ENCODE peak calls at places on chromosomes 16 and 17, in four cellular contexts. F, T, Y and H are unnamed samples.

GRCh38 chr17:33291248-33292183 is 1.6 kb downstream of the ASIC2 start:
- DNase-seq in F (no peak), T (no peak), Y (no peak), H (peak)

GRCh38 chr16:28014851-28015250 is 48.7 kb downstream of the GSG1L start:
- DNase-seq in F (no peak), T (no peak), Y (no peak), H (no peak)

GRCh38 chr17:51419476-51419875 is 159.1 kb downstream of the UTP18 start:
- DNase-seq in F (no peak), T (no peak), Y (no peak), H (no peak)

GRCh38 chr16:4498546-4499195 is 22.5 kb downstream of the HMOX2 start:
- DNase-seq in F (no peak), T (no peak), Y (no peak), H (no peak)

GRCh38 chr16:50697881-50698767 is 4.7 kb downstream of the NOD2 start:
- DNase-seq in F (no peak), T (peak), Y (no peak), H (no peak)

GRCh38 chr16:57616241-57616640 is 12.2 kb upstream of the ADGRG1 start:
- DNase-seq in F (no peak), T (no peak), Y (no peak), H (no peak)

GRCh38 chr17:6668727-6669425 is 17.3 kb downstream of the C17orf100 start:
- DNase-seq in F (no peak), T (no peak), Y (peak), H (no peak)

GRCh38 chr17:8005951-8006730 is 3.7 kb downstream of the GUCY2D start:
- DNase-seq in F (peak), T (no peak), Y (no peak), H (no peak)

GRCh38 chr16:11493531-11493929 is 93.2 kb downstream of the LITAF start:
- DNase-seq in F (peak), T (no peak), Y (no peak), H (no peak)

GRCh38 chr17:55704412-55704811 is 18.3 kb downstream of the TMEM100 start:
- DNase-seq in F (no peak), T (no peak), Y (no peak), H (no peak)

GRCh38 chr17:28646039-28646754 is 1.2 kb upstream of the BLTP2 start:
- DNase-seq in F (peak), T (no peak), Y (no peak), H (peak)

GRCh38 chr16:58638148-58639036 is 8.8 kb upstream of the CNOT1 start:
- DNase-seq in F (peak), T (no peak), Y (peak), H (peak)

GRCh38 chr16:67170168-67170947 is at the start of gene NOL3:
- DNase-seq in F (peak), T (peak), Y (peak), H (peak)

GRCh38 chr16:71201054-71201453 is 29.5 kb downstream of the HYDIN start:
- DNase-seq in F (no peak), T (no peak), Y (no peak), H (no peak)

GRCh38 chr17:32689348-32689747 is 187.6 kb downstream of the MYO1D start:
- DNase-seq in F (no peak), T (no peak), Y (no peak), H (no peak)

GRCh38 chr16:89119161-89119621 is 25.5 kb downstream of the ACSF3 start:
- DNase-seq in F (no peak), T (no peak), Y (no peak), H (no peak)

GRCh38 chr16:48963306-48963705 is 318.3 kb downstream of the CBLN1 start:
- DNase-seq in F (no peak), T (no peak), Y (no peak), H (peak)

GRCh38 chr17:16460796-16461605 is 31.0 kb downstream of the LRRC75A start:
- DNase-seq in F (no peak), T (no peak), Y (no peak), H (no peak)

GRCh38 chr16:70679653-70680494 is 6.0 kb downstream of the MTSS2 start:
- DNase-seq in F (peak), T (no peak), Y (no peak), H (peak)

GRCh38 chr16:87602821-87603683 is 744 bp downstream of the JPH3 start:
- DNase-seq in F (no peak), T (no peak), Y (no peak), H (no peak)

GRCh38 chr17:41538565-41538991 is 10.5 kb upstream of the KRT19 start:
- DNase-seq in F (no peak), T (no peak), Y (no peak), H (no peak)

GRCh38 chr16:59698341-59698979 is 964.3 kb upstream of the GOT2 start:
- DNase-seq in F (no peak), T (no peak), Y (no peak), H (no peak)

DNA sequence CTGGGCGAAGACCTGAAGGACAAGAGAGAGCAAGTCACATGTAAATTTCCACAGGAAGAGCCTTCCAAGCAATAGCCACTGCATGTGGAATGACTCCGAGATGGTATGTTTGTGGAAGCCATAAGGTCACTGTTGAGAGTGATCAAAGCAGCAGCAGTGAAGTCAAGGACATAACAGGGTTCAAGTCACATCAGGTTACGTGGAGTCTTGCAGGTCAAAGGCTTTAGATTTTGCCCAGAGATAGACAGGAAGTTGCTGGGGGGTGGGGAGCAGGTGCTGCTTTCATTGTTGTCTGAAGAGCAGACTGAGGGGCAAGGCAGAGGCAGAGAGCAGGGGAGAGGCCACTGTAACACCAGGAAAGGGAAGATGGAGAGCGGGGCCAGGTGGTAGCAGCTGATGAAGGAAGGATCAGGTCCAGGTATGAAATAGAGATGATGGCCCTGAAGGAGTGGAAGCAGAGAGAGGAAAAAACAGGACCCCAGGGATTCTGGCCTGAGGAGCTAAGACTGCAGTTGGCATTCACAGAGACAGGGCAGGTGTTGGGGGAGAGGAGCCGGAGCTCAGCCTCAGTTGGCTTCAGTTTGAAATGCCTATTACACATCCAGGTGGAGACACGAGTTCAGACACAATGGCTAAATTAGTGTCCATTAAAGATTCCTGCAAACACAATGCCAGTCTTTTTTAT is 129.3 kb upstream of the AXIN2 start:
- DNase-seq in F (no peak), T (no peak), Y (peak), H (no peak)
- TF ChIP-seq CHD2 in F (no peak), T (no peak), Y (no peak), H (no peak)

GRCh38 chr16:69465083-69465721 is 40.8 kb downstream of the CYB5B start:
- DNase-seq in F (no peak), T (peak), Y (peak), H (no peak)
- TF ChIP-seq ESRRA in F (no peak), T (no peak), Y (no peak), H (no peak)

DNA sequence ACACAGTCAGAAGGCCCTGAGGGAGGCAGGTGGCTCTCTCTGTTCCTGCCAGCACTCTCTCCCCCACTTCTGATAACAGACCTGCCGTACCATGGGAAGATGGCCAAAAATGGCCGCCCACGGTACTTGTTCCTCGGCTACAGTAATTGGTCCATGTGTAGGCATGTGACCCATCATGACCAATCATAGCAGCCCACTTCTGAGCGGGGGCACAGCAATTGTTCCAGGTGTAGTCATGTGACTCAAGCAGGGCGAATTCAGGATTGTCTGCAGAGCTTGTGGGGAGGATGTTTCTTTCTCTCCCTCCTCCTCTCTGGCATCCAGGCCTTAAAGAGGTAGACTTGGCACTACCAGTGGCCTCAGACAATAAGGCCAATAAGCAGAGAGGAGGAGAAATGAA is 250.4 kb downstream of the MRTFB start:
- DNase-seq in F (peak), T (no peak), Y (no peak), H (peak)
- TF ChIP-seq MAX in F (no peak), T (no peak), Y (no peak), H (peak)

DNA sequence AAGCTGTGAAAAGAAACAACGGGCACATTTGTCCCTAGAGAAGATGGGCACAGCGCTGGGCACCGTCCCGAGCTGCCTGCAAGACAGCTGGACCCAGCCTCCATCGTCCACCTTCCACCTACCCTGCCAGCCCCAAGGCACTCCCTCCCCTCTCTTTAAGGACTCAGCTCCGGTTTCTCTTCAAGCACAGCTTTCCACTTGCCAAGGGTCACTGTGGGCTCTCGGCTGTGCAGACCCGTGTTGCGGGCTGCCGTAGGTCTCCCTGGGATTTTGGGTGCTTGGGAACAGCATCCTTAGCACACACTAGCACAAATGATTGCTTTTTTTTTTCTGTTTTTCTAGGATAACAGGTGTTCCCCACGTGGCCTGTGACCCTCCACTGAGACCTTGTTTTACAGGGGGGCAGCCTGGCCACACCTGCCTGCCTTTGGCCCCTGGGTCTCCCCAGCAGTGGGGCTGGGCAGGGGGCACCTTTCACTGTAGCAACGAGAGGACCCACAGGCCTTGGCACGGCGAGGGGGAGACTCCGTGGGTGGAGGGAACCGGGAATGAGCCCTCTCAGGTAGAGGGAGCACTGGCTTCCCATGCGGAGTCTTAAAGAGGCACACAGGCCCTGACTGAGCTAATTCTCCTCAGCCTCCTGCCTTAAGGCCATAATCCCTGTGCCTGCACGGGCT is 1.4 kb downstream of the CHMP6 start:
- DNase-seq in F (no peak), T (no peak), Y (no peak), H (no peak)
- TF ChIP-seq CHD2 in F (no peak), T (no peak), Y (no peak), H (no peak)

DNA sequence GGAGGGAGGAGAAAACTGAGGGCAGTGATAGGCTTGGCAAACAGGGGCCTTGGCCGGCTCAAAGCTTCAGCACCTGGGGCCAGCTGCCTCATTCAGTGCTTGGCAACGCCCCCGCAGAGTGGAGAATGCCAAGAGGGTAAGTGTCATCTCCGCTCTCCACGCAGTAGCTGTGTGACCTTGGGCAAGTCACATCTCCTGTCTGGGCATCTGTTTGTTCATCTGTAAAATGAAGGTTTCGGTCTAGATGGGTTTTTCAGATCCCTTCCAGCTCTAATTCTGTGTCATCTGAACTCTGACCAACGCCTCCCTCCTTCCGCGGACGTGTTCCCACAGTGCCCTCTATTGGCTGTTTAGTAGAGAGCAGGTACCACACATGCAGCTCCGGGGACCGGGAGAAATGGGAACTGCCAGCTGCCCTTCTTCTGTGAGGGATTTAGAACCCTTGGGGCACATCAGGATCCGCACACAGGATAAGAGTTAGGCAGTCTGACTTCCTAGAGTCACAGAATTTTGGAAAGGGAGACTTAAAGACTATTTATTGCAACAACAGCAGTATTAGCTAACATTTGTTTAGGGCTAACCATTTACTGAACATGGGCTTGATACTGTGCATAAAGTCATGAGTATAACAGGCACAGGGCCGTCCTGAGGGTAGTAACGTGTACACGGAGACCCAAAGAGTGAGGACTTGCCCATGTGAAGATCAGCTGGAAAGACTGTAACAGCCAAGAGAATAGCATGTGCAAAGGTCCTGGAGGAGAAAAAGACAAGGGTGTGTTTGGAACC is 26.8 kb downstream of the GP2 start:
- DNase-seq in F (peak), T (peak), Y (peak), H (peak)
- TF ChIP-seq ESRRA in F (no peak), T (no peak), Y (no peak), H (no peak)

GRCh38 chr17:73956169-73956568 is 247.3 kb upstream of the RPL38 start:
- DNase-seq in F (no peak), T (no peak), Y (no peak), H (no peak)

GRCh38 chr17:73955616-73956015 is 247.9 kb upstream of the RPL38 start:
- DNase-seq in F (no peak), T (no peak), Y (no peak), H (no peak)

GRCh38 chr17:73956595-73957465 is 246.6 kb upstream of the RPL38 start:
- DNase-seq in F (peak), T (no peak), Y (peak), H (peak)

GRCh38 chr17:73953206-73954033 is 250.1 kb upstream of the RPL38 start:
- DNase-seq in F (no peak), T (no peak), Y (no peak), H (no peak)

DNA sequence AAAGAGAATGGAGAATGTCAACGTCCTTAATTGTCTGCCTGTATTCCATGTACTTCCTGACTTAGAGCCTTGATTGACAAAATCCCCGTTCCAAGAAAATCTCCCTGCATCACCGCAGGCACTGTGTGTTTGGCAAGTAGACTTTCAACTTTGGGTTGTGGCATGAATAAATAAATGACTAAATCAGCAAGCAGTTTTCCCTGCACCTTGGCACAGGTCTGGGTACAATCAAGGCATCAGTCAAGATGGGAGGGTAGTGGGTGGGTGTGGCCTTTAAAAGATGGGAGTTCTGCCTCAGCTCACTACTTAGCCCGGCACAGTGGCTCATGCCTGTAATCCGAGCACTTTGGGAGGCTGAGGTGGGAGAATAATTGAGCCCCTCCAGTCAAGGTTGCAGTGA is 248.5 kb upstream of the RPL38 start:
- DNase-seq in F (no peak), T (no peak), Y (no peak), H (no peak)
- TF ChIP-seq MAX in F (no peak), T (no peak), Y (no peak), H (no peak)

DNA sequence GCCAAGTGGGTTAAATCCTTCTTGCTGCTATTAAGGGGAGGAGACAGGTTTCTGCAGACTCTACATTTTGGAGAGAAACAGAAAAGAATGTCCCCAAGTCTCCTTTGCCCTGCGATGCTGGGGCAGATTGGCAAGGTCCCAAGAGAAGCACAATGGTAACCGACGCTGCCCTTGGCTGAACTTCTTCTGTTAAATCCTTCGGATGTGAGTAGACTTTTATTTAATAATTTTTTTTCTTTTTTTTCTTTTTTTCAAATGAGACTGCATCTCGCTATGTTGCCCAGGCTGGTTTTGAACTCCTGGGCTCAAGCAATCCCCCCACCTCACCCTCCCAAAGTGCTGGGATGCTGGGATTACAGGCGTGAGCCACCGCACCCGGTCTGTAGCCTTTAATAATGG is 13.9 kb downstream of the ATP5PD start:
- DNase-seq in F (no peak), T (no peak), Y (no peak), H (peak)
- TF ChIP-seq CHD2 in F (no peak), T (no peak), Y (no peak), H (no peak)

GRCh38 chr17:20935740-20936139 is 107.1 kb downstream of the USP22 start:
- DNase-seq in F (no peak), T (no peak), Y (no peak), H (peak)
- TF ChIP-seq ESRRA in F (no peak), T (no peak), Y (no peak), H (no peak)

GRCh38 chr16:1142911-1143310 is 10.0 kb upstream of the CACNA1H start:
- DNase-seq in F (no peak), T (no peak), Y (no peak), H (no peak)
- TF ChIP-seq MAX in F (no peak), T (no peak), Y (no peak), H (no peak)